ENCODE peak calls at places on chromosomes 12 and 14, in four cellular contexts. E, F, O and M are unnamed samples.
A peak's percentile ranks its signal among the peaks of the same experiment; 100 is the strongest.

GRCh38 chr14:100116134-100116533 is 43.3 kb downstream of the DEGS2 start:
- DNase-seq in E (no peak), O (no peak), F (no peak), M (no peak)

GRCh38 chr12:115223322-115223721 is 539.3 kb upstream of the TBX3 start:
- DNase-seq in O (no peak), E (no peak), F (peak; percentile 82), M (no peak)

GRCh38 chr12:124599074-124599999 is 31.9 kb upstream of the NCOR2 start:
- DNase-seq in E (no peak), F (peak; percentile 45), O (no peak), M (no peak)

GRCh38 chr14:51396222-51396815 is 156.3 kb downstream of the TMX1 start:
- DNase-seq in O (no peak), F (peak; percentile 98), E (no peak), M (peak; percentile 40)

GRCh38 chr14:25121342-25122129 is 71.6 kb upstream of the STXBP6 start:
- DNase-seq in F (peak; percentile 92), O (no peak), E (peak; percentile 5), M (peak; percentile 53)

GRCh38 chr14:36221097-36221496 is 44.6 kb upstream of the PTCSC3 start:
- DNase-seq in E (no peak), F (no peak), O (no peak), M (no peak)

GRCh38 chr14:40762177-40762576 is 844.5 kb upstream of the LRFN5 start:
- DNase-seq in F (no peak), E (no peak), O (no peak), M (no peak)

GRCh38 chr12:47910486-47910885 is 5.7 kb upstream of the VDR start:
- DNase-seq in E (no peak), O (no peak), F (no peak), M (no peak)

GRCh38 chr14:52129733-52130132 is 60.9 kb upstream of the NID2 start:
- DNase-seq in F (no peak), E (no peak), O (no peak), M (no peak)

DNA sequence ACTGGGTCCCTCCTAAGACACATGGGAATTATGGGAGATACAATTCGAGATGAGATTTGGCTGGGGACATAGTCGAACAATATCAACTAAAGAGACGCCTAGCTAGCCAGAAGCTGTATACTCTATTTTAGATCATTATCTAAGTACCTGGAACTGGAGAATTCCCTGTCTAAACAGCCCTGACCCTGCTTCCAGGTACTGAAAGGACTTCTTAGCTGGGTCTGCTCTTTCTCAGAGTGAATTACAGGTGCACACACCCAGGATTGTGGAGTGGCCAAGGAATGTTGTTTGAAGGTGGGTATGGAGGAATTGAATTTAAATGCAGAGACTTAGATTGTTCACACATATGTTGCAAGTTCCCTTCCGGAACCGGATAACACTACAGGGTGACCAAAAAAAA is 733.0 kb downstream of the RPS29 start:
- DNase-seq in O (no peak), F (no peak), E (no peak), M (no peak)
- TF ChIP-seq ELK1 in O (no peak), F (no peak), E (no peak), M (no peak)

DNA sequence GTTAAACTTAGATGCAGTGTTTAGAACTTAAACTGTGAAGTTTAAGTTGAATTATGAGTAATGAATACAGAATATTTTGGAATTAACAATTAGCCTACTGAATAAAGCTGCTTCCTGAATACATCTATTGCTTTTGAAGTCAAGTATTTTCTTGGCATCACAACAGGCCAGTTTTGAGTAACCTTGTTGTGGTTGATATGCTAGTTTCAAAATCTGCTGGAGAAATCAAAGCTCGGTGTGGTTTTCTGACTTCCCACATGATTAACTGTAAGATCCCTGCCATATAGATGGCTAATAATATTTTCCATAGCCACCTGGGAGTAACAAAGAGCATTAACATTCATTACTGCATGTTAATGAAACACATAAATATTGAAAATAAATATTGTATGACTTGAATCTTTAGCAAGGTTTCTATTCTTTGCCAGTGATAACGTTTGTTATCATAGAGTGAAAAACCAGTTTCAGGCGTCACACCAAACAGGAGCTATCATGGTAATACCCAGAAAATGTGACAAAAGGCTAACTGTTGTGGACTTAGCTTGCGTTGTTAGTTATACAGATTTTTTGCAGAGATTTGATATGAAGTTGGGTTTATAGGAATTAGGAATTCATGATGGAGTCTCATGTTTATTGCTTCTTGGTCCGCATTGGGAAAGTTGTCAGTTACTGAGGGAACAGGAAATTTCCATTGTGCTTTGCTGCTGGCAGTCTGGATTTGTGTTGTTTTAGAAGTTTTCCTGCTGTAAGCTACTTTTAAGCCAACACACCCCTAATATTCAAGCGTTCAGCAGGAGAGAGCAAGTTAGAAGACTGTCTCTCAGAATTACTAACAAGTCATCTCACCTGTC is 32.1 kb downstream of the PPFIBP1 start:
- DNase-seq in F (no peak), E (no peak), O (no peak), M (no peak)
- TF ChIP-seq SMC3 in F (no peak), E (no peak), O (no peak), M (no peak)

GRCh38 chr12:19224746-19225145 is 95.2 kb downstream of the PLEKHA5 start:
- DNase-seq in E (no peak), O (no peak), F (no peak), M (no peak)

GRCh38 chr12:19230896-19231295 is 101.4 kb downstream of the PLEKHA5 start:
- DNase-seq in O (no peak), F (no peak), E (no peak), M (no peak)

GRCh38 chr12:19227880-19228210 is 98.3 kb downstream of the PLEKHA5 start:
- DNase-seq in E (no peak), F (no peak), O (no peak), M (no peak)

GRCh38 chr12:19230299-19230866 is 100.8 kb downstream of the PLEKHA5 start:
- DNase-seq in F (no peak), E (no peak), O (no peak), M (no peak)

GRCh38 chr12:19227190-19227879 is 97.8 kb downstream of the PLEKHA5 start:
- DNase-seq in O (no peak), F (no peak), E (no peak), M (no peak)
- TF ChIP-seq ELK1 in O (no peak), F (no peak), E (no peak), M (no peak)

DNA sequence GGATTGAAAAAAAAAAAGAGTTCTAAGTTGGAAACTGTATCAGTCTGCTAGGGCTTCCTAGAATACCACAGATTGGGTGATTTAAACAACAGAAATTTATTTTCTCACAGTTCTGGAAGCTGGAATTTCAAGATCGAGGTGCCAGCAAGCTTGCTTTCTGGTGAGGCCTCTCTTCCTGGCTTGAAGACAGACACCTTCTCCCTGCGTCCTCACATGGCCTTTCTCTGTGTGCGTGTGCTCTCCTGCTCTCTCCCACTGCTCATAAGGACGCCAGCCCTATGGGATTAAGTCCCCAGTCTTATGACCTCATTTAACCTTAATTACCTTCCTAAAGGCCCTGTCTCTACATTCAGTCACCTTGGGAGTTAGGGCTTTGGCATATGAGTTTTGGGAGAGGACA is 215.5 kb downstream of the PIK3C2G start:
- DNase-seq in E (no peak), F (no peak), O (no peak), M (no peak)
- TF ChIP-seq SMC3 in E (no peak), F (no peak), O (no peak), M (no peak)

GRCh38 chr12:122668268-122668667 is 34.9 kb downstream of the HCAR2 start:
- DNase-seq in E (no peak), O (no peak), F (no peak), M (no peak)
- TF ChIP-seq ELK1 in E (no peak), O (no peak), F (no peak), M (no peak)

GRCh38 chr12:27604431-27604830 is 80.4 kb downstream of the PPFIBP1 start:
- DNase-seq in F (no peak), O (no peak), E (no peak), M (no peak)
- TF ChIP-seq SMC3 in F (no peak), O (no peak), E (no peak), M (no peak)